ENCODE peak calls at places on chromosomes 7 and 10, in nine cellular contexts. V is psoas muscle, W is cardiac fibroblast, N is WERI-Rb-1, E is bronchial epithelial cell, J is HFFc6, I is MCF 10A, L is esophagus squamous epithelium, Y is AG09319. C is an unnamed sample.

GRCh38 chr10:124530215-124530665 is 68.6 kb downstream of the LHPP start:
- DNase-seq in W (peak), L (peak), N (peak), Y (peak), J (peak), I (peak), V (peak), E (peak), C (peak)

GRCh38 chr7:20697351-20697750 is 81.9 kb downstream of the ABCB5 start:
- DNase-seq in N (no peak), J (no peak), E (no peak), I (no peak), W (no peak), V (no peak), Y (no peak), L (no peak), C (no peak)

GRCh38 chr7:27156901-27157716 is 634 bp upstream of the HOXA7 start:
- DNase-seq in W (no peak), Y (no peak), L (no peak), J (no peak), N (no peak), I (no peak), E (no peak), V (peak), C (no peak)

GRCh38 chr10:29702288-29703164 is 67.8 kb upstream of the SVIL start:
- DNase-seq in E (no peak), I (no peak), V (no peak), J (no peak), N (no peak), W (no peak), L (no peak), Y (no peak), C (no peak)

GRCh38 chr7:92833024-92833765 is 3.2 kb downstream of the CDK6 start:
- DNase-seq in E (peak), V (peak), J (peak), N (peak), L (peak), W (peak), I (peak), Y (no peak), C (peak)

GRCh38 chr10:72234560-72235095 is 18.6 kb upstream of the ASCC1 start:
- DNase-seq in J (no peak), V (no peak), E (no peak), I (no peak), L (no peak), W (no peak), Y (no peak), N (peak), C (no peak)

GRCh38 chr7:381211-382117 is 91.5 kb downstream of the FOXL3 start:
- DNase-seq in J (no peak), V (peak), N (no peak), I (no peak), L (no peak), E (no peak), Y (no peak), W (no peak), C (no peak)

GRCh38 chr10:8023321-8023720 is 31.2 kb upstream of the GATA3 start:
- DNase-seq in W (no peak), J (no peak), L (no peak), Y (no peak), E (no peak), I (no peak), V (no peak), N (no peak), C (no peak)

GRCh38 chr7:151608031-151608551 is 88.4 kb upstream of the RHEB start:
- DNase-seq in Y (no peak), W (no peak), L (no peak), J (no peak), N (peak), V (no peak), E (peak), I (peak), C (no peak)

GRCh38 chr10:73991846-73992245 is 6.1 kb upstream of the VCL start:
- DNase-seq in L (no peak), N (no peak), Y (no peak), E (no peak), V (peak), W (no peak), I (no peak), J (no peak), C (no peak)

GRCh38 chr10:72323108-72323932 is 31.4 kb downstream of the DNAJB12 start:
- DNase-seq in V (no peak), E (no peak), W (no peak), I (no peak), N (no peak), Y (no peak), L (no peak), J (no peak), C (no peak)

GRCh38 chr10:37496061-37496460 is 361.3 kb downstream of the ZNF248 start:
- DNase-seq in W (no peak), V (no peak), I (no peak), Y (no peak), E (no peak), N (no peak), L (no peak), J (no peak), C (no peak)

GRCh38 chr10:120729508-120729907 is 121.7 kb upstream of the WDR11 start:
- DNase-seq in J (no peak), Y (no peak), L (no peak), N (no peak), V (no peak), E (no peak), W (no peak), I (no peak), C (no peak)

GRCh38 chr7:51229106-51229537 is 87.5 kb downstream of the COBL start:
- DNase-seq in L (no peak), W (no peak), I (no peak), E (no peak), V (no peak), J (no peak), N (no peak), Y (no peak), C (no peak)

GRCh38 chr10:26517141-26517890 is 79.2 kb downstream of the APBB1IP start:
- DNase-seq in Y (no peak), J (no peak), N (no peak), W (no peak), V (no peak), I (no peak), E (no peak), L (no peak), C (no peak)

GRCh38 chr7:71486856-71487628 is 355.1 kb downstream of the GALNT17 start:
- DNase-seq in V (peak), W (peak), E (no peak), I (no peak), J (peak), L (no peak), N (no peak), Y (peak), C (no peak)

GRCh38 chr7:251005-251404 is 39.0 kb upstream of the FOXL3 start:
- DNase-seq in I (no peak), N (no peak), V (no peak), E (no peak), J (no peak), Y (no peak), L (no peak), W (no peak), C (no peak)

GRCh38 chr7:27899601-27900000 is 159.6 kb downstream of the TAX1BP1 start:
- DNase-seq in E (peak), N (no peak), I (no peak), Y (no peak), L (no peak), W (no peak), V (no peak), J (no peak), C (no peak)

GRCh38 chr7:12706900-12707536 is 19.6 kb downstream of the ARL4A start:
- DNase-seq in L (no peak), W (peak), E (peak), N (no peak), V (no peak), Y (no peak), I (peak), J (peak), C (no peak)

GRCh38 chr7:113912881-113913280 is 5.9 kb downstream of the PPP1R3A start:
- DNase-seq in W (no peak), I (no peak), L (no peak), V (peak), E (no peak), Y (no peak), J (no peak), N (no peak), C (no peak)

GRCh38 chr7:149625339-149625946 is 127.8 kb upstream of the ZNF746 start:
- DNase-seq in N (peak), V (peak), E (peak), Y (peak), W (peak), J (peak), I (peak), L (no peak), C (peak)

GRCh38 chr7:2921748-2922147 is 77.6 kb upstream of the GNA12 start:
- DNase-seq in W (no peak), Y (no peak), V (no peak), I (no peak), J (no peak), L (no peak), E (no peak), N (no peak), C (peak)

GRCh38 chr7:51223505-51223904 is 93.1 kb downstream of the COBL start:
- DNase-seq in N (no peak), Y (no peak), I (no peak), J (no peak), V (no peak), L (no peak), W (no peak), E (no peak), C (no peak)

GRCh38 chr7:66043681-66044497 is 31.7 kb upstream of the ASL start:
- DNase-seq in E (peak), Y (no peak), I (no peak), N (no peak), W (no peak), J (no peak), L (no peak), V (peak), C (peak)

GRCh38 chr10:55793024-55793423 is 568.0 kb downstream of the ZWINT start:
- DNase-seq in W (no peak), I (peak), V (no peak), E (peak), Y (no peak), J (no peak), N (no peak), L (no peak), C (no peak)

GRCh38 chr7:99997545-99998137 is 17.8 kb upstream of the ZKSCAN1 start:
- DNase-seq in N (no peak), W (peak), V (peak), Y (no peak), L (no peak), E (no peak), I (no peak), J (no peak), C (peak)

DNA sequence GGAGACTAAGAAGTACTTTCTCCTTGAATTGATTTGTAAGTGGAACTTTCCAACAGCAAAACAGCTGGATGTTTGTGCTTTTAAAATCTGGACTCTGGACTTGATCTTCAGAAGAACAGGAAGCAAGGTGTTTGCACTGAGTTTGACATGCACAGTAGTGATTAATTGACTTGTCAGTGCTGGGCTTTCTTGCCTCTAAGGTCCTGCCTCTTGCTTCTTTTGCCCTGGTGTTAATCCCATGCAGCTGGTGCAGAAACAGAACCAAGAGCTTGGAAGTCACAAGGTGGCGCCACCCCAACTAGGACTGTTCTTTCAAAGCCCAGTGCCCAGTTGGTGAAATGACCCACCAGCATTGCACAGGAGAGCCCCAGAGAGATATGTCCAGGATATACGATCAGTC is 66.8 kb upstream of the SEPHS1 start:
- DNase-seq in V (no peak), L (no peak), I (peak), W (peak), J (peak), Y (no peak), E (peak), N (peak), C (peak)
- TF ChIP-seq CTCF in V (no peak), L (no peak), I (peak), W (no peak), J (peak), Y (peak), E (peak), N (peak), C (no peak)

GRCh38 chr7:78019457-78020130 is 221.0 kb downstream of the PHTF2 start:
- DNase-seq in E (peak), L (peak), N (peak), I (peak), J (peak), V (peak), W (peak), Y (peak), C (peak)
- TF ChIP-seq CTCF in E (peak), L (no peak), N (no peak), I (no peak), J (peak), V (peak), W (peak), Y (peak), C (no peak)

GRCh38 chr7:131932271-131932670 is 375.8 kb upstream of the PODXL start:
- DNase-seq in L (no peak), E (no peak), N (no peak), Y (no peak), J (no peak), V (no peak), W (no peak), I (no peak), C (no peak)
- TF ChIP-seq CTCF in L (no peak), E (no peak), N (peak), Y (no peak), J (no peak), V (no peak), W (no peak), I (no peak), C (no peak)

GRCh38 chr10:110918269-110918632 is 729 bp downstream of the BBIP1 start:
- DNase-seq in I (peak), V (no peak), Y (peak), L (no peak), E (peak), N (peak), W (peak), J (peak), C (no peak)

GRCh38 chr10:110918633-110919348 is at the start of gene BBIP1:
- DNase-seq in W (peak), L (peak), N (no peak), I (peak), E (peak), J (peak), Y (peak), V (peak), C (peak)

GRCh38 chr10:110919971-110920881 is 822 bp downstream of the SHOC2 start:
- DNase-seq in Y (no peak), E (no peak), W (peak), V (peak), I (peak), N (peak), L (no peak), J (peak), C (peak)

GRCh38 chr10:110916554-110917346 is 2.2 kb downstream of the BBIP1 start:
- DNase-seq in V (no peak), L (no peak), W (peak), J (peak), N (no peak), Y (peak), I (peak), E (no peak), C (no peak)

DNA sequence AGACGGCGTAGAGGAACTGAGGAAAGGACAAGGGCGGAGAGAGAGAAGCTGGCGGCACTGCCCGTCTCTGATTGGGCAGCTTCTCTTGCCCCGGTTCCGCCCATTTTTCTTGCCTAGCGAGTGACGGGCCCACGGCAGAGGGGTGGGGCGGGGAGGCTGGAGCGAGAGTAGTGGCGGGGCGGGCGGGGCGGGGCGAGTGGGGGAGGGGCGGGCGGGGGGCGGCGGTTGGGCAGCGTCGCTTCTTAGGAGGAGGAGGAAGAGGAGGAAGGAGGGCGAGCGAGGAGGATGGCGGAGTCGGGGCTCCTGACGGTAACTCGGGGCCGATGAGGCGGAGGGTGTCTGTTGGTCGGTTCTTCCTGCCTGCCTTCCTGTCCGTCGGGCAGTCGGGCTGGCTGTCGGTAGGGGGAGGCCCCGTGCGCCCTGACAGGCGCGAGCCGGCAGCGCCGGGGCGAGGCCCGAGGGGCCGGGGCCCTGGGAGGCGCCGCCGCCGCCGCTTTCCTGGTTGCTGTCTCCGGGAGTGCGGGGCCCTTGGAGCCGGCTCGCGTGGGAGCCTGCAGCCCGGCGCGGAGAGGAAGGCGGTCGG is at the start of gene SHOC2:
- DNase-seq in E (no peak), W (no peak), J (no peak), V (peak), Y (no peak), N (peak), L (peak), I (no peak), C (peak)
- TF ChIP-seq CTCF in E (peak), W (peak), J (peak), V (peak), Y (peak), N (peak), L (no peak), I (peak), C (no peak)

GRCh38 chr10:13956826-13957225 is 370.1 kb downstream of the PRPF18 start:
- DNase-seq in N (no peak), L (no peak), W (peak), Y (peak), I (no peak), J (no peak), E (no peak), V (peak), C (no peak)
- TF ChIP-seq CTCF in N (no peak), L (peak), W (peak), Y (peak), I (no peak), J (peak), E (no peak), V (peak), C (no peak)

GRCh38 chr10:78772986-78773530 is 295.7 kb upstream of the ZMIZ1 start:
- DNase-seq in J (no peak), N (no peak), I (no peak), Y (no peak), L (no peak), E (no peak), W (no peak), V (no peak), C (no peak)

GRCh38 chr10:78772486-78772885 is 296.3 kb upstream of the ZMIZ1 start:
- DNase-seq in L (no peak), E (no peak), V (no peak), J (no peak), Y (no peak), N (no peak), W (no peak), I (no peak), C (no peak)

GRCh38 chr10:78771215-78771614 is 297.6 kb upstream of the ZMIZ1 start:
- DNase-seq in N (no peak), Y (no peak), W (no peak), E (no peak), V (no peak), I (no peak), J (no peak), L (no peak), C (no peak)

GRCh38 chr10:78770167-78771090 is 298.3 kb upstream of the ZMIZ1 start:
- DNase-seq in W (no peak), V (peak), L (no peak), Y (no peak), J (no peak), N (no peak), E (no peak), I (no peak), C (no peak)

GRCh38 chr10:78772083-78772482 is 296.7 kb upstream of the ZMIZ1 start:
- DNase-seq in I (no peak), W (no peak), V (no peak), N (no peak), L (no peak), Y (no peak), J (no peak), E (no peak), C (no peak)
- TF ChIP-seq CTCF in I (no peak), W (no peak), V (no peak), N (no peak), L (no peak), Y (no peak), J (peak), E (no peak), C (no peak)

DNA sequence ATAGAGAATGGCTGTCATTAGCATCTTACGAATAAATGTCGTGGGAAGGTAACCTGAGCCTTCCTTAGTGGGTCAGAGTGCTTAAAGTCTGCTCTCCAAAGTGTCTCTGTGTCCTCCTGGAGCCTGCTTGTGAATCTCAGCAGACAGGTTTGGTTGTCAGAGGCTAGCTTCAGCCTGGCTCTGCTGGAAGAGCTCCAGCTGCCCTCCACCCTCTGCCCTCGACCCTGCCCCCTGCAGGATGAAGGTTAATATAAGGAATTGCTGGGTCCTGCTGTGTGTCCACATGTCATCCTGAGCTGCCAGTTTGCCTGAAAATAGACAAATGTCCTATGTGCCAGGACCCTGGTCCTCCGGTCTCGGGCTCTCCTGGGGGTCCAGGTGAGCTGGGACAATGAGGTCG is 33.5 kb downstream of the FAM241B start:
- DNase-seq in N (peak), I (no peak), Y (no peak), W (no peak), V (no peak), L (no peak), E (no peak), J (no peak), C (peak)
- TF ChIP-seq CTCF in N (peak), I (no peak), Y (no peak), W (no peak), V (no peak), L (no peak), E (no peak), J (peak), C (peak)

C was measured in endothelial cell.